ENCODE peak calls at places on chromosome 20, in five cellular contexts. C, V, R, Q and J are unnamed samples.

GRCh38 chr20:21609221-21609620 is 95.4 kb upstream of the NKX2-2 start:
- DNase-seq in R (peak; percentile 94), V (no peak), Q (no peak), C (no peak), J (no peak)

GRCh38 chr20:10611357-10611756 is 62.4 kb downstream of the JAG1 start:
- DNase-seq in Q (peak; percentile 63), C (no peak), V (no peak), R (peak; percentile 32), J (peak; percentile 60)

GRCh38 chr20:47540443-47541354 is 39.0 kb downstream of the NCOA3 start:
- DNase-seq in V (no peak), C (peak; percentile 34), Q (no peak), R (peak; percentile 16), J (no peak)

GRCh38 chr20:50933589-50933988 is 2.4 kb upstream of the ADNP start:
- DNase-seq in Q (no peak), C (no peak), R (no peak), V (no peak), J (no peak)

GRCh38 chr20:22795897-22796296 is 211.5 kb upstream of the FOXA2 start:
- DNase-seq in Q (peak; percentile 37), R (peak; percentile 39), V (peak; percentile 90), C (peak; percentile 97), J (no peak)

GRCh38 chr20:58659841-58660240 is 8.8 kb downstream of the STX16 start:
- DNase-seq in Q (no peak), V (no peak), R (no peak), C (no peak), J (no peak)

GRCh38 chr20:41003143-41003932 is 25.3 kb upstream of the TOP1 start:
- DNase-seq in V (peak; percentile 95), R (peak; percentile 85), C (peak; percentile 95), Q (peak; percentile 49), J (no peak)

GRCh38 chr20:58103961-58104360 is 124.5 kb downstream of the ANKRD60 start:
- DNase-seq in Q (no peak), C (no peak), R (no peak), V (no peak), J (no peak)

GRCh38 chr20:43996240-43996930 is 81.7 kb downstream of the TOX2 start:
- DNase-seq in C (no peak), Q (no peak), V (no peak), R (no peak), J (no peak)

GRCh38 chr20:63027425-63028389 is 20.9 kb upstream of the BHLHE23 start:
- DNase-seq in R (no peak), Q (peak; percentile 10), V (no peak), C (no peak), J (peak; percentile 35)

GRCh38 chr20:16444056-16444777 is 129.0 kb downstream of the KIF16B start:
- DNase-seq in R (peak; percentile 46), Q (no peak), V (no peak), C (peak; percentile 80), J (no peak)

GRCh38 chr20:32506721-32507120 is 78.4 kb downstream of the NOL4L start:
- DNase-seq in C (no peak), V (no peak), R (no peak), Q (no peak), J (no peak)

DNA sequence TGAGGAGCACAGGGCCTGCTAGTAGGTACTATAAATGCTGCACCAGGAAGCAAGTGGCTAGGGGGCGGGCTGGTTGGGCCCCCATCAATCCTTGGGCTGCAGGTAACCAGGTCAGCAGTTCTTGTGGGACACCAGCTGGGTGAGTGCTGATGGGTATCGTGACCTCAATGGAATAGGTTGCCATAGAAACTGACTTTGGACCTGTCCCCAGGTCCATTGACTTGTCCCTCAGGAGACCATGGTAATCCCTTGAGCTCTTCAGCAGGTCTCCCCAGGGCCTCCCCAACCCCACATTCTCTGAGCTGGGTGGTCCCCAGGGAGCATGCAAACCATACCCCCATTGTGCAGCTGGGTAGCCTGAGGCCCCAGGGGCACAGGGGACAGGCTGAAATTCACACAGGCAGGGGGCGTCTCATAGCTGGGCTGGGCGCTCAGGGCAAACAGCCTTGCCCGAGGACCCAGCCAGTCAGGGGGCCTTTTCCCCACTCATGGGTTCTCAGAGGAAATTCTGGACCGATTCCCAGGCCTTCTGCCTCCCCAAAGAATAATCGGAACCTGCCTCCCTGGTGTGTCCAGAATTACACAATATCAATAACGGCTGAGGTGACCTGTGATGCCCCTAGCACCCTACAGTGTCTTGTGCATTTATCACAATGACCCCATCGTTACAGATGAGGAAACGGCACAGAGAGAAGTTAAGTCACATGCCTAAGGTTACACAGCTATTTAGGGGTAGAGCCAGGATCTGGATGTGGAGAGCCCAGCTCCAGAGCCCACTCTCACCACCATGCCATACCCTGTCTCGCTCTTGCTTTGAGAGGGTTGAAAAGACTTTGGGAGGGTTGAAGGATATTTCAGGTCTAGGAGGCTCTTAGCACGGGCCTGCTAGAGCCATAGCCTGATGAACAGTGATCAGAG is 35.9 kb downstream of the SRC start:
- DNase-seq in C (no peak), Q (no peak), V (no peak), R (no peak), J (no peak)
- H3K4me1 ChIP-seq in C (peaks cover 9% of the 10 kb centered on the region), Q (peaks cover 15% of the 10 kb centered on the region), V (peaks cover 9% of the 10 kb centered on the region), R (peaks cover 57% of the 10 kb centered on the region), J (peaks cover 6% of the 10 kb centered on the region)

GRCh38 chr20:839626-840025 is 6.1 kb downstream of the FAM110A start:
- DNase-seq in V (no peak), R (no peak), C (no peak), Q (no peak), J (no peak)
- H3K4me1 ChIP-seq in V (peaks cover 32% of the 10 kb centered on the region), R (peaks cover 50% of the 10 kb centered on the region), C (peaks cover 4% of the 10 kb centered on the region), Q (peaks cover 44% of the 10 kb centered on the region), J (no peaks in the 10 kb centered on the region)

GRCh38 chr20:38115205-38115604 is 49.9 kb downstream of the TGM2 start:
- DNase-seq in R (no peak), C (no peak), Q (no peak), V (peak; percentile 20), J (no peak)

GRCh38 chr20:38115896-38116295 is 49.2 kb downstream of the TGM2 start:
- DNase-seq in R (no peak), V (no peak), C (no peak), Q (no peak), J (no peak)

GRCh38 chr20:38117635-38118034 is 47.4 kb downstream of the TGM2 start:
- DNase-seq in R (no peak), Q (no peak), V (peak; percentile 78), C (peak; percentile 74), J (no peak)

GRCh38 chr20:38116409-38117165 is 48.5 kb downstream of the TGM2 start:
- DNase-seq in Q (no peak), C (no peak), R (no peak), V (no peak), J (no peak)

GRCh38 chr20:38117205-38117604 is 47.9 kb downstream of the TGM2 start:
- DNase-seq in R (no peak), Q (no peak), C (no peak), V (no peak), J (no peak)
- H3K4me1 ChIP-seq in R (peaks cover 8% of the 10 kb centered on the region), Q (peaks cover 12% of the 10 kb centered on the region), C (no peaks in the 10 kb centered on the region), V (peaks cover 39% of the 10 kb centered on the region), J (peaks cover 16% of the 10 kb centered on the region)

DNA sequence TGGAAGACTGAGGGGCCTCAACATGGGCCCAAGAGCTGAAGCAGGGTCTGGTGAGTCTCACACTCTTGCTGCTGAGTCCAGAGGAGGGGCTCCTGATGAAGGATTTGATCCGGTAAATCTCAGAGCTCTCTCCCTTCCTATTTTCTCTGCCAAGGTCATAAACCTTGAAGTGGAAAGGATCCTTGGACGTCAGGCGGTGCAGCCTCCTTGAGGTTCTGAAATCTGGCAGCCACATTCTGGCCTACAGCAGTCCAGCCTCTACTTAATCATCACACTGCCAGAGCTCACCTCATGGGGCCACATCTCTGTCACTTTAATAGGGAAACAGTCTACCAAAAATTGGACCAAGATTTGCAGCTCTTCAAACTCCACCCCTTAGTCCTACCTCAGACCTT is 24.0 kb downstream of the ACSS1 start:
- DNase-seq in R (no peak), V (no peak), Q (no peak), C (no peak), J (no peak)
- H3K4me1 ChIP-seq in R (peaks cover 46% of the 10 kb centered on the region), V (peaks cover 8% of the 10 kb centered on the region), Q (peaks cover 93% of the 10 kb centered on the region), C (peaks cover 38% of the 10 kb centered on the region), J (no peaks in the 10 kb centered on the region)

GRCh38 chr20:35737865-35738333 is 4.2 kb downstream of the RBM39 start:
- DNase-seq in R (no peak), V (no peak), Q (no peak), C (no peak), J (no peak)
- H3K4me1 ChIP-seq in R (peaks cover 79% of the 10 kb centered on the region), V (peaks cover 5% of the 10 kb centered on the region), Q (peaks cover 96% of the 10 kb centered on the region), C (peaks cover 48% of the 10 kb centered on the region), J (peaks cover 10% of the 10 kb centered on the region)

GRCh38 chr20:36467076-36467999 is 74.0 kb upstream of the MYL9 start:
- DNase-seq in V (no peak), C (peak; percentile 40), Q (peak; percentile 68), R (peak; percentile 33), J (peak; percentile 79)
- H3K4me1 ChIP-seq in V (peaks cover 76% of the 10 kb centered on the region), C (peaks cover 61% of the 10 kb centered on the region), Q (peaks cover 100% of the 10 kb centered on the region), R (peaks cover 93% of the 10 kb centered on the region), J (peaks cover 47% of the 10 kb centered on the region)

GRCh38 chr20:53763707-53764415 is 170.2 kb upstream of the ZNF217 start:
- DNase-seq in C (peak; percentile 68), V (peak; percentile 49), R (no peak), Q (no peak), J (no peak)
- H3K4me1 ChIP-seq in C (peaks cover 8% of the 10 kb centered on the region), V (peaks cover 28% of the 10 kb centered on the region), R (no peaks in the 10 kb centered on the region), Q (no peaks in the 10 kb centered on the region), J (no peaks in the 10 kb centered on the region)

DNA sequence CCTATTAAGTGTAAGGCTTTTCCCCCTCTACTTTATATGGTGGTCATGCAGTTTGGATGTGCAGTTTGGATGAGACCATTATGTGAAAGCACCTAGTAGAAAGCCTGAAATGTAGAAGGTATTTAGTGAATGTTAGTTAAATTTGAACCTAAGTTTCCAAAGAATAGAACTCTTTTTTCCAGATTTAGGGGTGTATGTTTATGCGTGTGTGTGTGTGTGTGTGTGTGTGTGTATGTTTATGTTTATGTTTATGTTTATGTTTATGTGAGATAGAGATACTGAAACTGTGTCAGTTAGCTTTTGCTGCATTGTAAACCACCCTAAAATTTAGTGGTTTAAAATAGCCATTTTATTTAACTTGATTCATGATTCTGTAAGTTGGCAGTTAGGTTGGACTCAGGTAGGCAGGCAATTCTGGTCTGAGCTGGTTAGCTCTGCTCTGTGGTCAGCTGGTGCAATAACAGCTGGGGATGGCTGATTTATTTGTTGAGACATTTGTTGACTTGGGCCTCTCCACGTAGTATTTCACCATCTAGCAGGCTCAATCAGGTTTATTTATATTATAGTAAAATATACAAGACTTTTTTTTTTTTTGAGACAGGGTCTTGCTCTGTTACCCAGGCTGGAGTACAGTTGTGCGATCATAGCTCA is 54.0 kb downstream of the STK4 start:
- DNase-seq in C (peak; percentile 66), Q (no peak), V (no peak), R (no peak), J (no peak)
- H3K4me1 ChIP-seq in C (peaks cover 36% of the 10 kb centered on the region), Q (peaks cover 59% of the 10 kb centered on the region), V (peaks cover 30% of the 10 kb centered on the region), R (peaks cover 25% of the 10 kb centered on the region), J (peaks cover under 1% of the 10 kb centered on the region)